ENCODE peak calls at places on chromosomes 7 and 10, in seven cellular contexts. One of them, this sample, is unnamed.

GRCh38 chr7:119343289-119343688 is 929.7 kb upstream of the KCND2 start:
- DNase-seq in AG04450: no peak
- DNase-seq in activated CD4-positive, alpha-beta T cell treated with anti-CD3 and anti-CD28 coated beads for 1 hour: no peak
- DNase-seq in NCI-H1436: no peak
- DNase-seq in foreskin fibroblast: no peak
- DNase-seq in NCI-H1048: no peak
- DNase-seq in OCI-M1: no peak
- DNase-seq in this sample: no peak

GRCh38 chr7:39951156-39951942 is 1.3 kb downstream of the CDK13 start:
- DNase-seq in AG04450: no peak
- DNase-seq in activated CD4-positive, alpha-beta T cell treated with anti-CD3 and anti-CD28 coated beads for 1 hour: peak
- DNase-seq in NCI-H1436: peak
- DNase-seq in foreskin fibroblast: peak
- DNase-seq in NCI-H1048: no peak
- DNase-seq in OCI-M1: peak
- DNase-seq in this sample: peak

GRCh38 chr7:77550586-77550985 is 13.5 kb downstream of the PTPN12 start:
- DNase-seq in AG04450: no peak
- DNase-seq in activated CD4-positive, alpha-beta T cell treated with anti-CD3 and anti-CD28 coated beads for 1 hour: no peak
- DNase-seq in NCI-H1436: no peak
- DNase-seq in foreskin fibroblast: peak
- DNase-seq in NCI-H1048: no peak
- DNase-seq in OCI-M1: no peak
- DNase-seq in this sample: peak

GRCh38 chr7:128069367-128070364 is 38.4 kb upstream of the LRRC4 start:
- DNase-seq in AG04450: no peak
- DNase-seq in activated CD4-positive, alpha-beta T cell treated with anti-CD3 and anti-CD28 coated beads for 1 hour: no peak
- DNase-seq in NCI-H1436: no peak
- DNase-seq in foreskin fibroblast: no peak
- DNase-seq in NCI-H1048: no peak
- DNase-seq in OCI-M1: no peak
- DNase-seq in this sample: no peak

GRCh38 chr10:13915710-13916109 is 328.9 kb downstream of the PRPF18 start:
- DNase-seq in AG04450: no peak
- DNase-seq in activated CD4-positive, alpha-beta T cell treated with anti-CD3 and anti-CD28 coated beads for 1 hour: no peak
- DNase-seq in NCI-H1436: no peak
- DNase-seq in foreskin fibroblast: no peak
- DNase-seq in NCI-H1048: no peak
- DNase-seq in OCI-M1: no peak
- DNase-seq in this sample: no peak

GRCh38 chr10:79339266-79339665 is 8.0 kb upstream of the PPIF start:
- DNase-seq in AG04450: no peak
- DNase-seq in activated CD4-positive, alpha-beta T cell treated with anti-CD3 and anti-CD28 coated beads for 1 hour: no peak
- DNase-seq in NCI-H1436: no peak
- DNase-seq in foreskin fibroblast: no peak
- DNase-seq in NCI-H1048: no peak
- DNase-seq in OCI-M1: no peak
- DNase-seq in this sample: no peak

GRCh38 chr7:137816696-137817320 is 30.0 kb downstream of the DGKI start:
- DNase-seq in AG04450: no peak
- DNase-seq in activated CD4-positive, alpha-beta T cell treated with anti-CD3 and anti-CD28 coated beads for 1 hour: no peak
- DNase-seq in NCI-H1436: no peak
- DNase-seq in foreskin fibroblast: peak
- DNase-seq in NCI-H1048: no peak
- DNase-seq in OCI-M1: peak
- DNase-seq in this sample: peak

GRCh38 chr10:15678851-15679250 is 40.9 kb downstream of the ITGA8 start:
- DNase-seq in AG04450: no peak
- DNase-seq in activated CD4-positive, alpha-beta T cell treated with anti-CD3 and anti-CD28 coated beads for 1 hour: no peak
- DNase-seq in NCI-H1436: no peak
- DNase-seq in foreskin fibroblast: no peak
- DNase-seq in NCI-H1048: no peak
- DNase-seq in OCI-M1: no peak
- DNase-seq in this sample: peak

GRCh38 chr10:92822964-92823363 is 25.4 kb upstream of the EXOC6 start:
- DNase-seq in AG04450: no peak
- DNase-seq in activated CD4-positive, alpha-beta T cell treated with anti-CD3 and anti-CD28 coated beads for 1 hour: no peak
- DNase-seq in NCI-H1436: no peak
- DNase-seq in foreskin fibroblast: no peak
- DNase-seq in NCI-H1048: no peak
- DNase-seq in OCI-M1: peak
- DNase-seq in this sample: peak

GRCh38 chr7:4527988-4528641 is 154.0 kb upstream of the FOXK1 start:
- DNase-seq in AG04450: no peak
- DNase-seq in activated CD4-positive, alpha-beta T cell treated with anti-CD3 and anti-CD28 coated beads for 1 hour: no peak
- DNase-seq in NCI-H1436: no peak
- DNase-seq in foreskin fibroblast: no peak
- DNase-seq in NCI-H1048: no peak
- DNase-seq in OCI-M1: no peak
- DNase-seq in this sample: no peak

GRCh38 chr7:113197274-113197673 is 78.9 kb upstream of the SMIM30 start:
- DNase-seq in AG04450: peak
- DNase-seq in activated CD4-positive, alpha-beta T cell treated with anti-CD3 and anti-CD28 coated beads for 1 hour: no peak
- DNase-seq in NCI-H1436: no peak
- DNase-seq in foreskin fibroblast: peak
- DNase-seq in NCI-H1048: no peak
- DNase-seq in OCI-M1: no peak
- DNase-seq in this sample: peak

GRCh38 chr10:56593120-56593519 is 232.1 kb upstream of the ZWINT start:
- DNase-seq in AG04450: no peak
- DNase-seq in activated CD4-positive, alpha-beta T cell treated with anti-CD3 and anti-CD28 coated beads for 1 hour: no peak
- DNase-seq in NCI-H1436: no peak
- DNase-seq in foreskin fibroblast: no peak
- DNase-seq in NCI-H1048: no peak
- DNase-seq in OCI-M1: no peak
- DNase-seq in this sample: no peak

GRCh38 chr7:2387897-2388636 is 15.3 kb upstream of the CHST12 start:
- DNase-seq in AG04450: no peak
- DNase-seq in activated CD4-positive, alpha-beta T cell treated with anti-CD3 and anti-CD28 coated beads for 1 hour: no peak
- DNase-seq in NCI-H1436: no peak
- DNase-seq in foreskin fibroblast: no peak
- DNase-seq in NCI-H1048: no peak
- DNase-seq in OCI-M1: no peak
- DNase-seq in this sample: no peak

GRCh38 chr7:131107343-131108211 is 220.1 kb upstream of the MKLN1 start:
- DNase-seq in AG04450: no peak
- DNase-seq in activated CD4-positive, alpha-beta T cell treated with anti-CD3 and anti-CD28 coated beads for 1 hour: peak
- DNase-seq in NCI-H1436: peak
- DNase-seq in foreskin fibroblast: peak
- DNase-seq in NCI-H1048: peak
- DNase-seq in OCI-M1: peak
- DNase-seq in this sample: peak

GRCh38 chr7:69847921-69848612 is 249.8 kb downstream of the AUTS2 start:
- DNase-seq in AG04450: no peak
- DNase-seq in activated CD4-positive, alpha-beta T cell treated with anti-CD3 and anti-CD28 coated beads for 1 hour: no peak
- DNase-seq in NCI-H1436: no peak
- DNase-seq in foreskin fibroblast: no peak
- DNase-seq in NCI-H1048: no peak
- DNase-seq in OCI-M1: no peak
- DNase-seq in this sample: no peak

GRCh38 chr7:51236470-51237127 is 80.0 kb downstream of the COBL start:
- DNase-seq in AG04450: no peak
- DNase-seq in activated CD4-positive, alpha-beta T cell treated with anti-CD3 and anti-CD28 coated beads for 1 hour: no peak
- DNase-seq in NCI-H1436: no peak
- DNase-seq in foreskin fibroblast: no peak
- DNase-seq in NCI-H1048: no peak
- DNase-seq in OCI-M1: no peak
- DNase-seq in this sample: no peak

GRCh38 chr7:143322646-143323343 is 6.9 kb downstream of the CLCN1 start:
- DNase-seq in AG04450: no peak
- DNase-seq in activated CD4-positive, alpha-beta T cell treated with anti-CD3 and anti-CD28 coated beads for 1 hour: no peak
- DNase-seq in NCI-H1436: no peak
- DNase-seq in foreskin fibroblast: no peak
- DNase-seq in NCI-H1048: no peak
- DNase-seq in OCI-M1: no peak
- DNase-seq in this sample: no peak

GRCh38 chr7:134686782-134687181 is 40.1 kb downstream of the BPGM start:
- DNase-seq in AG04450: no peak
- DNase-seq in activated CD4-positive, alpha-beta T cell treated with anti-CD3 and anti-CD28 coated beads for 1 hour: no peak
- DNase-seq in NCI-H1436: no peak
- DNase-seq in foreskin fibroblast: no peak
- DNase-seq in NCI-H1048: no peak
- DNase-seq in OCI-M1: peak
- DNase-seq in this sample: no peak

GRCh38 chr7:73770002-73770859 is at the start of gene CLDN3:
- DNase-seq in AG04450: no peak
- DNase-seq in activated CD4-positive, alpha-beta T cell treated with anti-CD3 and anti-CD28 coated beads for 1 hour: no peak
- DNase-seq in NCI-H1436: peak
- DNase-seq in foreskin fibroblast: no peak
- DNase-seq in NCI-H1048: peak
- DNase-seq in OCI-M1: no peak
- DNase-seq in this sample: no peak

GRCh38 chr7:20488850-20489249 is 126.6 kb upstream of the ABCB5 start:
- DNase-seq in AG04450: no peak
- DNase-seq in activated CD4-positive, alpha-beta T cell treated with anti-CD3 and anti-CD28 coated beads for 1 hour: no peak
- DNase-seq in NCI-H1436: no peak
- DNase-seq in foreskin fibroblast: no peak
- DNase-seq in NCI-H1048: no peak
- DNase-seq in OCI-M1: no peak
- DNase-seq in this sample: no peak

GRCh38 chr7:151191544-151191943 is 4.5 kb upstream of the ASB10 start:
- DNase-seq in AG04450: no peak
- DNase-seq in activated CD4-positive, alpha-beta T cell treated with anti-CD3 and anti-CD28 coated beads for 1 hour: no peak
- DNase-seq in NCI-H1436: no peak
- DNase-seq in foreskin fibroblast: no peak
- DNase-seq in NCI-H1048: no peak
- DNase-seq in OCI-M1: no peak
- DNase-seq in this sample: no peak

GRCh38 chr10:133087679-133088523 is at the start of gene ADGRA1:
- DNase-seq in AG04450: no peak
- DNase-seq in activated CD4-positive, alpha-beta T cell treated with anti-CD3 and anti-CD28 coated beads for 1 hour: no peak
- DNase-seq in NCI-H1436: no peak
- DNase-seq in foreskin fibroblast: no peak
- DNase-seq in NCI-H1048: no peak
- DNase-seq in OCI-M1: no peak
- DNase-seq in this sample: no peak

GRCh38 chr7:289756-290553 is at the start of gene FOXL3:
- DNase-seq in AG04450: no peak
- DNase-seq in activated CD4-positive, alpha-beta T cell treated with anti-CD3 and anti-CD28 coated beads for 1 hour: no peak
- DNase-seq in NCI-H1436: no peak
- DNase-seq in foreskin fibroblast: no peak
- DNase-seq in NCI-H1048: no peak
- DNase-seq in OCI-M1: no peak
- DNase-seq in this sample: no peak

GRCh38 chr10:32095116-32095733 is 39.0 kb upstream of the KIF5B start:
- DNase-seq in AG04450: no peak
- DNase-seq in activated CD4-positive, alpha-beta T cell treated with anti-CD3 and anti-CD28 coated beads for 1 hour: no peak
- DNase-seq in NCI-H1436: no peak
- DNase-seq in foreskin fibroblast: no peak
- DNase-seq in NCI-H1048: no peak
- DNase-seq in OCI-M1: peak
- DNase-seq in this sample: peak

GRCh38 chr10:104243567-104243966 is 11.1 kb upstream of the GSTO1 start:
- DNase-seq in AG04450: no peak
- DNase-seq in activated CD4-positive, alpha-beta T cell treated with anti-CD3 and anti-CD28 coated beads for 1 hour: no peak
- DNase-seq in NCI-H1436: no peak
- DNase-seq in foreskin fibroblast: no peak
- DNase-seq in NCI-H1048: no peak
- DNase-seq in OCI-M1: no peak
- DNase-seq in this sample: no peak

GRCh38 chr7:10940748-10941358 is 32.8 kb upstream of the PHF14 start:
- DNase-seq in AG04450: no peak
- DNase-seq in activated CD4-positive, alpha-beta T cell treated with anti-CD3 and anti-CD28 coated beads for 1 hour: no peak
- DNase-seq in NCI-H1436: peak
- DNase-seq in foreskin fibroblast: no peak
- DNase-seq in NCI-H1048: no peak
- DNase-seq in OCI-M1: peak
- DNase-seq in this sample: no peak

GRCh38 chr7:29190349-29191045 is 4.1 kb upstream of the CHN2 start:
- DNase-seq in AG04450: no peak
- DNase-seq in activated CD4-positive, alpha-beta T cell treated with anti-CD3 and anti-CD28 coated beads for 1 hour: no peak
- DNase-seq in NCI-H1436: peak
- DNase-seq in foreskin fibroblast: no peak
- DNase-seq in NCI-H1048: no peak
- DNase-seq in OCI-M1: no peak
- DNase-seq in this sample: no peak

GRCh38 chr7:77830649-77831355 is 32.2 kb downstream of the PHTF2 start:
- DNase-seq in AG04450: no peak
- DNase-seq in activated CD4-positive, alpha-beta T cell treated with anti-CD3 and anti-CD28 coated beads for 1 hour: no peak
- DNase-seq in NCI-H1436: no peak
- DNase-seq in foreskin fibroblast: no peak
- DNase-seq in NCI-H1048: no peak
- DNase-seq in OCI-M1: peak
- DNase-seq in this sample: no peak

GRCh38 chr7:81299272-81299671 is 380.4 kb upstream of the SEMA3C start:
- DNase-seq in AG04450: peak
- DNase-seq in activated CD4-positive, alpha-beta T cell treated with anti-CD3 and anti-CD28 coated beads for 1 hour: no peak
- DNase-seq in NCI-H1436: no peak
- DNase-seq in foreskin fibroblast: peak
- DNase-seq in NCI-H1048: no peak
- DNase-seq in OCI-M1: peak
- DNase-seq in this sample: peak

GRCh38 chr7:95723583-95724180 is 48.7 kb upstream of the DYNC1I1 start:
- DNase-seq in AG04450: no peak
- DNase-seq in activated CD4-positive, alpha-beta T cell treated with anti-CD3 and anti-CD28 coated beads for 1 hour: no peak
- DNase-seq in NCI-H1436: peak
- DNase-seq in foreskin fibroblast: peak
- DNase-seq in NCI-H1048: peak
- DNase-seq in OCI-M1: peak
- DNase-seq in this sample: peak

GRCh38 chr7:64619705-64620104 is 46.2 kb upstream of the ZNF107 start:
- DNase-seq in AG04450: no peak
- DNase-seq in activated CD4-positive, alpha-beta T cell treated with anti-CD3 and anti-CD28 coated beads for 1 hour: no peak
- DNase-seq in NCI-H1436: no peak
- DNase-seq in foreskin fibroblast: no peak
- DNase-seq in NCI-H1048: no peak
- DNase-seq in OCI-M1: peak
- DNase-seq in this sample: no peak

GRCh38 chr7:47480576-47481538 is 101.1 kb downstream of the TNS3 start:
- DNase-seq in AG04450: no peak
- DNase-seq in activated CD4-positive, alpha-beta T cell treated with anti-CD3 and anti-CD28 coated beads for 1 hour: no peak
- DNase-seq in NCI-H1436: no peak
- DNase-seq in foreskin fibroblast: no peak
- DNase-seq in NCI-H1048: no peak
- DNase-seq in OCI-M1: peak
- DNase-seq in this sample: no peak

GRCh38 chr10:99276848-99277486 is 41.3 kb upstream of the HPSE2 start:
- DNase-seq in AG04450: no peak
- DNase-seq in activated CD4-positive, alpha-beta T cell treated with anti-CD3 and anti-CD28 coated beads for 1 hour: no peak
- DNase-seq in NCI-H1436: no peak
- DNase-seq in foreskin fibroblast: peak
- DNase-seq in NCI-H1048: no peak
- DNase-seq in OCI-M1: peak
- DNase-seq in this sample: peak

GRCh38 chr10:14625210-14625621 is 149.5 kb downstream of the FAM107B start:
- DNase-seq in AG04450: no peak
- DNase-seq in activated CD4-positive, alpha-beta T cell treated with anti-CD3 and anti-CD28 coated beads for 1 hour: no peak
- DNase-seq in NCI-H1436: no peak
- DNase-seq in foreskin fibroblast: no peak
- DNase-seq in NCI-H1048: no peak
- DNase-seq in OCI-M1: no peak
- DNase-seq in this sample: no peak

GRCh38 chr7:50721160-50721559 is 61.5 kb downstream of the GRB10 start:
- DNase-seq in AG04450: no peak
- DNase-seq in activated CD4-positive, alpha-beta T cell treated with anti-CD3 and anti-CD28 coated beads for 1 hour: no peak
- DNase-seq in NCI-H1436: no peak
- DNase-seq in foreskin fibroblast: no peak
- DNase-seq in NCI-H1048: no peak
- DNase-seq in OCI-M1: no peak
- DNase-seq in this sample: peak

GRCh38 chr7:76220185-76221057 is 18.7 kb downstream of the SRRM3 start:
- DNase-seq in AG04450: no peak
- DNase-seq in activated CD4-positive, alpha-beta T cell treated with anti-CD3 and anti-CD28 coated beads for 1 hour: no peak
- DNase-seq in NCI-H1436: no peak
- DNase-seq in foreskin fibroblast: no peak
- DNase-seq in NCI-H1048: no peak
- DNase-seq in OCI-M1: peak
- DNase-seq in this sample: peak

GRCh38 chr10:80462277-80462985 is 8.3 kb downstream of the TSPAN14 start:
- DNase-seq in AG04450: no peak
- DNase-seq in activated CD4-positive, alpha-beta T cell treated with anti-CD3 and anti-CD28 coated beads for 1 hour: no peak
- DNase-seq in NCI-H1436: no peak
- DNase-seq in foreskin fibroblast: peak
- DNase-seq in NCI-H1048: no peak
- DNase-seq in OCI-M1: no peak
- DNase-seq in this sample: peak

This sample was measured in fibroblast of gingiva.